ENCODE peak calls at places on chromosomes 4 and X, in seven cellular contexts. Q is fibroblast of the aortic adventitia; F is NCI-H345; S is mucosa of gallbladder; T is COR-L47; I is activated CD8-positive, alpha-beta memory T cell treated with anti-CD3 and anti-CD28 coated beads, Interleukin-2, amount 50 U/mL, for 48 hours; R is G401. E is an unnamed sample.

GRCh38 chr4:75679876-75680575 is 6.8 kb upstream of the G3BP2 start:
- DNase-seq in I (no peak), Q (peak; percentile 9), T (no peak), F (no peak), R (no peak), S (no peak), E (no peak)

GRCh38 chrX:18707442-18708049 is at the start of gene PPEF1:
- DNase-seq in I (no peak), S (no peak), T (no peak), R (no peak), F (no peak), Q (no peak), E (no peak)

GRCh38 chr4:155319506-155319905 is 57.3 kb downstream of the MAP9 start:
- DNase-seq in T (no peak), I (no peak), R (no peak), F (no peak), S (no peak), Q (no peak), E (no peak)

GRCh38 chr4:159273126-159273438 is 170.2 kb downstream of the RAPGEF2 start:
- DNase-seq in Q (peak; percentile 52), F (no peak), T (peak; percentile 56), I (no peak), R (peak; percentile 30), S (no peak), E (no peak)

GRCh38 chrX:1719270-1719669 is 104.4 kb downstream of the ASMT start:
- DNase-seq in S (no peak), Q (no peak), F (no peak), R (no peak), T (no peak), I (peak; percentile 8), E (no peak)

GRCh38 chr4:41381384-41381783 is 124.7 kb downstream of the UCHL1 start:
- DNase-seq in R (no peak), Q (no peak), I (no peak), T (no peak), S (no peak), F (no peak), E (no peak)

GRCh38 chrX:107542500-107542899 is 85.8 kb upstream of the PRPS1 start:
- DNase-seq in R (peak; percentile 55), F (peak; percentile 29), T (peak; percentile 38), S (no peak), Q (peak; percentile 50), I (no peak), E (no peak)

GRCh38 chr4:62324215-62324614 is 1124.1 kb downstream of the ADGRL3 start:
- DNase-seq in I (no peak), R (peak; percentile 76), Q (no peak), T (peak; percentile 74), S (no peak), F (no peak), E (no peak)

GRCh38 chr4:38017579-38017978 is 57.4 kb downstream of the PTTG2 start:
- DNase-seq in S (no peak), F (no peak), T (no peak), Q (no peak), R (no peak), I (no peak), E (no peak)

GRCh38 chr4:6050551-6050950 is 32.3 kb upstream of the C4orf50 start:
- DNase-seq in S (no peak), Q (no peak), F (no peak), R (no peak), T (no peak), I (no peak), E (no peak)

GRCh38 chr4:4995866-4996265 is 23.4 kb downstream of the CYTL1 start:
- DNase-seq in F (no peak), R (no peak), T (no peak), Q (peak; percentile 16), I (no peak), S (peak; percentile 64), E (no peak)

GRCh38 chr4:153067376-153067775 is 131.3 kb downstream of the FHDC1 start:
- DNase-seq in S (peak; percentile 67), I (no peak), R (no peak), F (no peak), Q (no peak), T (no peak), E (no peak)

GRCh38 chr4:71814433-71814832 is 30.6 kb upstream of the GC start:
- DNase-seq in F (no peak), S (no peak), R (no peak), T (no peak), Q (no peak), I (no peak), E (no peak)

GRCh38 chr4:127251423-127251822 is 381.3 kb upstream of the INTU start:
- DNase-seq in R (no peak), T (no peak), Q (peak; percentile 5), S (no peak), F (no peak), I (no peak), E (no peak)

GRCh38 chr4:108116423-108117168 is 52.1 kb downstream of the LEF1 start:
- DNase-seq in R (no peak), S (no peak), F (no peak), I (no peak), Q (no peak), T (no peak), E (no peak)

GRCh38 chr4:38422850-38423249 is 241.1 kb upstream of the KLF3 start:
- DNase-seq in S (no peak), I (no peak), F (no peak), T (no peak), R (no peak), Q (no peak), E (no peak)

GRCh38 chrX:109266034-109266433 is 215.9 kb downstream of the GUCY2F start:
- DNase-seq in T (no peak), I (no peak), F (no peak), R (no peak), S (no peak), Q (no peak), E (no peak)

GRCh38 chrX:123173833-123174232 is 10.2 kb upstream of the GRIA3 start:
- DNase-seq in S (no peak), Q (peak; percentile 15), R (no peak), I (no peak), F (no peak), T (no peak), E (no peak)

GRCh38 chr4:121796283-121796682 is 4.8 kb upstream of the EXOSC9 start:
- DNase-seq in Q (no peak), R (no peak), F (no peak), I (no peak), S (no peak), T (no peak), E (no peak)

GRCh38 chr4:83124079-83124780 is 9.7 kb upstream of the PLAC8 start:
- DNase-seq in T (no peak), I (no peak), S (no peak), Q (no peak), R (no peak), F (no peak), E (no peak)

GRCh38 chr4:134470544-134470943 is 269.0 kb upstream of the PABPC4L start:
- DNase-seq in F (no peak), I (no peak), Q (no peak), R (peak; percentile 1), S (peak; percentile 16), T (no peak), E (no peak)

GRCh38 chrX:105018865-105019264 is 201.6 kb downstream of the TEX13A start:
- DNase-seq in T (no peak), I (no peak), Q (no peak), F (no peak), S (no peak), R (no peak), E (no peak)

E was measured in C1 segment of cervical spinal cord.